ENCODE peak calls at places on chromosome 20, in four cellular contexts. One of them, this sample, is unnamed.

GRCh38 chr20:37327748-37328147 is 18.2 kb upstream of the SRC start:
- DNase-seq in anterior cingulate cortex: no peak
- DNase-seq in DMS 273 treated with DMSO at 0.1 percent for 48 hours: no peak
- DNase-seq in NCI-H460: no peak
- DNase-seq in this sample: no peak

GRCh38 chr20:51411867-51412266 is 130.7 kb downstream of the NFATC2 start:
- DNase-seq in anterior cingulate cortex: no peak
- DNase-seq in DMS 273 treated with DMSO at 0.1 percent for 48 hours: no peak
- DNase-seq in NCI-H460: no peak
- DNase-seq in this sample: no peak

GRCh38 chr20:62030834-62031434 is 34.7 kb downstream of the TAF4 start:
- DNase-seq in anterior cingulate cortex: no peak
- DNase-seq in DMS 273 treated with DMSO at 0.1 percent for 48 hours: no peak
- DNase-seq in NCI-H460: no peak
- DNase-seq in this sample: no peak

GRCh38 chr20:24708411-24709295 is 239.2 kb downstream of the SYNDIG1 start:
- DNase-seq in anterior cingulate cortex: no peak
- DNase-seq in DMS 273 treated with DMSO at 0.1 percent for 48 hours: no peak
- DNase-seq in NCI-H460: no peak
- DNase-seq in this sample: no peak

GRCh38 chr20:48283470-48284110 is 498.3 kb upstream of the SULF2 start:
- DNase-seq in anterior cingulate cortex: peak
- DNase-seq in DMS 273 treated with DMSO at 0.1 percent for 48 hours: no peak
- DNase-seq in NCI-H460: no peak
- DNase-seq in this sample: no peak

GRCh38 chr20:38197217-38198008 is 32.3 kb upstream of the TGM2 start:
- DNase-seq in anterior cingulate cortex: no peak
- DNase-seq in DMS 273 treated with DMSO at 0.1 percent for 48 hours: no peak
- DNase-seq in NCI-H460: no peak
- DNase-seq in this sample: no peak

GRCh38 chr20:38730167-38730988 is 6.1 kb downstream of the SLC32A1 start:
- DNase-seq in anterior cingulate cortex: no peak
- DNase-seq in DMS 273 treated with DMSO at 0.1 percent for 48 hours: no peak
- DNase-seq in NCI-H460: no peak
- DNase-seq in this sample: no peak

GRCh38 chr20:51042657-51043247 is 19.8 kb upstream of the KCNG1 start:
- DNase-seq in anterior cingulate cortex: no peak
- DNase-seq in DMS 273 treated with DMSO at 0.1 percent for 48 hours: no peak
- DNase-seq in NCI-H460: no peak
- DNase-seq in this sample: no peak

GRCh38 chr20:24868959-24869358 is 80.1 kb upstream of the CST7 start:
- DNase-seq in anterior cingulate cortex: no peak
- DNase-seq in DMS 273 treated with DMSO at 0.1 percent for 48 hours: no peak
- DNase-seq in NCI-H460: no peak
- DNase-seq in this sample: no peak

GRCh38 chr20:20791664-20792568 is 79.5 kb upstream of the RALGAPA2 start:
- DNase-seq in anterior cingulate cortex: no peak
- DNase-seq in DMS 273 treated with DMSO at 0.1 percent for 48 hours: no peak
- DNase-seq in NCI-H460: no peak
- DNase-seq in this sample: no peak

GRCh38 chr20:61566691-61567090 is 314.6 kb downstream of the CDH4 start:
- DNase-seq in anterior cingulate cortex: no peak
- DNase-seq in DMS 273 treated with DMSO at 0.1 percent for 48 hours: no peak
- DNase-seq in NCI-H460: no peak
- DNase-seq in this sample: no peak

GRCh38 chr20:18839507-18840247 is 26.1 kb downstream of the SCP2D1 start:
- DNase-seq in anterior cingulate cortex: no peak
- DNase-seq in DMS 273 treated with DMSO at 0.1 percent for 48 hours: no peak
- DNase-seq in NCI-H460: no peak
- DNase-seq in this sample: no peak

GRCh38 chr20:25626779-25627178 is 3.0 kb upstream of the NANP start:
- DNase-seq in anterior cingulate cortex: no peak
- DNase-seq in DMS 273 treated with DMSO at 0.1 percent for 48 hours: no peak
- DNase-seq in NCI-H460: peak
- DNase-seq in this sample: no peak

GRCh38 chr20:63432577-63433061 is 39.8 kb downstream of the KCNQ2 start:
- DNase-seq in anterior cingulate cortex: no peak
- DNase-seq in DMS 273 treated with DMSO at 0.1 percent for 48 hours: no peak
- DNase-seq in NCI-H460: no peak
- DNase-seq in this sample: no peak

GRCh38 chr20:25549866-25550477 is 35.4 kb downstream of the NINL start:
- DNase-seq in anterior cingulate cortex: no peak
- DNase-seq in DMS 273 treated with DMSO at 0.1 percent for 48 hours: no peak
- DNase-seq in NCI-H460: no peak
- DNase-seq in this sample: no peak

GRCh38 chr20:38878798-38879197 is 47.4 kb upstream of the FAM83D start:
- DNase-seq in anterior cingulate cortex: no peak
- DNase-seq in DMS 273 treated with DMSO at 0.1 percent for 48 hours: no peak
- DNase-seq in NCI-H460: peak
- DNase-seq in this sample: no peak

GRCh38 chr20:37775200-37775599 is 81.4 kb downstream of the CTNNBL1 start:
- DNase-seq in anterior cingulate cortex: no peak
- DNase-seq in DMS 273 treated with DMSO at 0.1 percent for 48 hours: no peak
- DNase-seq in NCI-H460: no peak
- DNase-seq in this sample: no peak

GRCh38 chr20:10674684-10675455 is 1.1 kb upstream of the JAG1 start:
- DNase-seq in anterior cingulate cortex: peak
- DNase-seq in DMS 273 treated with DMSO at 0.1 percent for 48 hours: no peak
- DNase-seq in NCI-H460: peak
- DNase-seq in this sample: peak

GRCh38 chr20:8535403-8536003 is 403.4 kb downstream of the PLCB1 start:
- DNase-seq in anterior cingulate cortex: no peak
- DNase-seq in DMS 273 treated with DMSO at 0.1 percent for 48 hours: no peak
- DNase-seq in NCI-H460: peak
- DNase-seq in this sample: no peak

GRCh38 chr20:33569290-33570094 is 79.6 kb downstream of the CBFA2T2 start:
- DNase-seq in anterior cingulate cortex: no peak
- DNase-seq in DMS 273 treated with DMSO at 0.1 percent for 48 hours: no peak
- DNase-seq in NCI-H460: no peak
- DNase-seq in this sample: no peak

GRCh38 chr20:57922701-57923100 is 212.9 kb upstream of the PMEPA1 start:
- DNase-seq in anterior cingulate cortex: no peak
- DNase-seq in DMS 273 treated with DMSO at 0.1 percent for 48 hours: no peak
- DNase-seq in NCI-H460: no peak
- DNase-seq in this sample: no peak

GRCh38 chr20:38932457-38933120 is 6.4 kb downstream of the FAM83D start:
- DNase-seq in anterior cingulate cortex: no peak
- DNase-seq in DMS 273 treated with DMSO at 0.1 percent for 48 hours: no peak
- DNase-seq in NCI-H460: no peak
- DNase-seq in this sample: no peak

GRCh38 chr20:38125157-38126056 is 39.7 kb downstream of the TGM2 start:
- DNase-seq in anterior cingulate cortex: no peak
- DNase-seq in DMS 273 treated with DMSO at 0.1 percent for 48 hours: peak
- DNase-seq in NCI-H460: no peak
- DNase-seq in this sample: no peak

GRCh38 chr20:6026051-6026450 is 27.8 kb downstream of the LRRN4 start:
- DNase-seq in anterior cingulate cortex: no peak
- DNase-seq in DMS 273 treated with DMSO at 0.1 percent for 48 hours: no peak
- DNase-seq in NCI-H460: no peak
- DNase-seq in this sample: no peak

GRCh38 chr20:20083796-20084195 is 31.5 kb downstream of the CFAP61 start:
- DNase-seq in anterior cingulate cortex: no peak
- DNase-seq in DMS 273 treated with DMSO at 0.1 percent for 48 hours: peak
- DNase-seq in NCI-H460: peak
- DNase-seq in this sample: no peak

GRCh38 chr20:56417402-56417801 is 5.3 kb downstream of the CASS4 start:
- DNase-seq in anterior cingulate cortex: no peak
- DNase-seq in DMS 273 treated with DMSO at 0.1 percent for 48 hours: no peak
- DNase-seq in NCI-H460: no peak
- DNase-seq in this sample: no peak

GRCh38 chr20:21099653-21100589 is 6.2 kb downstream of the LINC00237 start:
- DNase-seq in anterior cingulate cortex: no peak
- DNase-seq in DMS 273 treated with DMSO at 0.1 percent for 48 hours: peak
- DNase-seq in NCI-H460: no peak
- DNase-seq in this sample: no peak

This sample was measured in activated T-cell treated with anti-CD3 and anti-CD28 coated beads for 24 hours.